ENCODE peak calls at places on chromosomes 3 and 15, in nine cellular contexts. One of them, this sample, is unnamed.

GRCh38 chr15:101062471-101063171 is 143.5 kb downstream of the LRRK1 start:
- DNase-seq in GM23338: peak
- DNase-seq in adrenal gland: no peak
- DNase-seq in NCI-H2081: no peak
- DNase-seq in hepatocyte: no peak
- DNase-seq in substantia nigra: no peak
- DNase-seq in NCI-H460: no peak
- DNase-seq in GM12891: no peak
- DNase-seq in NCI-H510A treated with DMSO at 0.1 percent for 48 hours: no peak
- DNase-seq in this sample: peak

GRCh38 chr3:71785594-71786472 is 885 bp upstream of the PROK2 start:
- DNase-seq in substantia nigra: no peak
- DNase-seq in GM23338: peak
- DNase-seq in GM12891: no peak
- DNase-seq in NCI-H460: no peak
- DNase-seq in hepatocyte: no peak
- DNase-seq in NCI-H2081: no peak
- DNase-seq in adrenal gland: no peak
- DNase-seq in NCI-H510A treated with DMSO at 0.1 percent for 48 hours: no peak
- DNase-seq in this sample: no peak

GRCh38 chr15:70382762-70383458 is 285.2 kb upstream of the TLE3 start:
- DNase-seq in NCI-H460: no peak
- DNase-seq in GM23338: no peak
- DNase-seq in adrenal gland: no peak
- DNase-seq in GM12891: no peak
- DNase-seq in NCI-H2081: no peak
- DNase-seq in hepatocyte: no peak
- DNase-seq in substantia nigra: no peak
- DNase-seq in NCI-H510A treated with DMSO at 0.1 percent for 48 hours: no peak
- DNase-seq in this sample: no peak

GRCh38 chr3:52093751-52094525 is 37.6 kb upstream of the DUSP7 start:
- DNase-seq in NCI-H510A treated with DMSO at 0.1 percent for 48 hours: no peak
- DNase-seq in GM23338: no peak
- DNase-seq in GM12891: no peak
- DNase-seq in NCI-H2081: no peak
- DNase-seq in adrenal gland: no peak
- DNase-seq in hepatocyte: no peak
- DNase-seq in NCI-H460: no peak
- DNase-seq in substantia nigra: no peak
- DNase-seq in this sample: peak

GRCh38 chr3:50100956-50101845 is 12.5 kb downstream of the RBM5 start:
- DNase-seq in hepatocyte: no peak
- DNase-seq in NCI-H2081: no peak
- DNase-seq in NCI-H460: no peak
- DNase-seq in substantia nigra: no peak
- DNase-seq in adrenal gland: no peak
- DNase-seq in NCI-H510A treated with DMSO at 0.1 percent for 48 hours: no peak
- DNase-seq in GM12891: no peak
- DNase-seq in GM23338: no peak
- DNase-seq in this sample: no peak

GRCh38 chr15:60000113-60000823 is 3.8 kb upstream of the FOXB1 start:
- DNase-seq in GM23338: peak
- DNase-seq in hepatocyte: no peak
- DNase-seq in NCI-H510A treated with DMSO at 0.1 percent for 48 hours: peak
- DNase-seq in substantia nigra: no peak
- DNase-seq in GM12891: no peak
- DNase-seq in NCI-H2081: peak
- DNase-seq in adrenal gland: no peak
- DNase-seq in NCI-H460: no peak
- DNase-seq in this sample: no peak

GRCh38 chr3:73419179-73419803 is 205.4 kb downstream of the PDZRN3 start:
- DNase-seq in substantia nigra: no peak
- DNase-seq in NCI-H2081: no peak
- DNase-seq in adrenal gland: peak
- DNase-seq in NCI-H510A treated with DMSO at 0.1 percent for 48 hours: no peak
- DNase-seq in NCI-H460: no peak
- DNase-seq in hepatocyte: peak
- DNase-seq in GM12891: no peak
- DNase-seq in GM23338: peak
- DNase-seq in this sample: no peak

GRCh38 chr3:29972594-29972993 is 633.8 kb upstream of the TGFBR2 start:
- DNase-seq in hepatocyte: no peak
- DNase-seq in substantia nigra: no peak
- DNase-seq in NCI-H510A treated with DMSO at 0.1 percent for 48 hours: no peak
- DNase-seq in NCI-H2081: no peak
- DNase-seq in GM12891: no peak
- DNase-seq in GM23338: peak
- DNase-seq in adrenal gland: no peak
- DNase-seq in NCI-H460: no peak
- DNase-seq in this sample: peak

GRCh38 chr3:98980915-98981596 is 79.6 kb upstream of the DCBLD2 start:
- DNase-seq in adrenal gland: no peak
- DNase-seq in NCI-H2081: no peak
- DNase-seq in GM23338: no peak
- DNase-seq in NCI-H460: no peak
- DNase-seq in NCI-H510A treated with DMSO at 0.1 percent for 48 hours: no peak
- DNase-seq in GM12891: peak
- DNase-seq in hepatocyte: no peak
- DNase-seq in substantia nigra: no peak
- DNase-seq in this sample: no peak

GRCh38 chr3:123800352-123800682 is 83.8 kb downstream of the MYLK start:
- DNase-seq in substantia nigra: no peak
- DNase-seq in adrenal gland: no peak
- DNase-seq in hepatocyte: no peak
- DNase-seq in NCI-H510A treated with DMSO at 0.1 percent for 48 hours: no peak
- DNase-seq in GM23338: no peak
- DNase-seq in GM12891: no peak
- DNase-seq in NCI-H2081: no peak
- DNase-seq in NCI-H460: no peak
- DNase-seq in this sample: no peak

GRCh38 chr15:40567111-40567510 is 2.0 kb upstream of the RPUSD2 start:
- DNase-seq in GM23338: peak
- DNase-seq in NCI-H510A treated with DMSO at 0.1 percent for 48 hours: no peak
- DNase-seq in NCI-H2081: no peak
- DNase-seq in GM12891: no peak
- DNase-seq in adrenal gland: no peak
- DNase-seq in NCI-H460: no peak
- DNase-seq in substantia nigra: no peak
- DNase-seq in hepatocyte: peak
- DNase-seq in this sample: no peak

GRCh38 chr3:46537316-46537715 is 28.8 kb downstream of the LRRC2 start:
- DNase-seq in substantia nigra: no peak
- DNase-seq in NCI-H2081: no peak
- DNase-seq in NCI-H460: no peak
- DNase-seq in GM12891: no peak
- DNase-seq in GM23338: no peak
- DNase-seq in hepatocyte: no peak
- DNase-seq in NCI-H510A treated with DMSO at 0.1 percent for 48 hours: no peak
- DNase-seq in adrenal gland: no peak
- DNase-seq in this sample: no peak

GRCh38 chr15:25684521-25685215 is 178.5 kb downstream of the ATP10A start:
- DNase-seq in hepatocyte: peak
- DNase-seq in GM23338: no peak
- DNase-seq in NCI-H2081: no peak
- DNase-seq in adrenal gland: peak
- DNase-seq in GM12891: no peak
- DNase-seq in NCI-H460: no peak
- DNase-seq in substantia nigra: no peak
- DNase-seq in NCI-H510A treated with DMSO at 0.1 percent for 48 hours: no peak
- DNase-seq in this sample: no peak

GRCh38 chr3:99373088-99373875 is 265.1 kb upstream of the COL8A1 start:
- DNase-seq in GM23338: no peak
- DNase-seq in NCI-H460: no peak
- DNase-seq in GM12891: no peak
- DNase-seq in substantia nigra: no peak
- DNase-seq in NCI-H2081: no peak
- DNase-seq in NCI-H510A treated with DMSO at 0.1 percent for 48 hours: no peak
- DNase-seq in adrenal gland: no peak
- DNase-seq in hepatocyte: no peak
- DNase-seq in this sample: no peak

GRCh38 chr3:122101646-122102045 is 46.5 kb downstream of the CD86 start:
- DNase-seq in GM23338: peak
- DNase-seq in NCI-H510A treated with DMSO at 0.1 percent for 48 hours: peak
- DNase-seq in substantia nigra: no peak
- DNase-seq in NCI-H2081: peak
- DNase-seq in hepatocyte: peak
- DNase-seq in adrenal gland: peak
- DNase-seq in GM12891: no peak
- DNase-seq in NCI-H460: peak
- DNase-seq in this sample: no peak

GRCh38 chr3:72818915-72819314 is 29.3 kb downstream of the SHQ1 start:
- DNase-seq in GM23338: no peak
- DNase-seq in GM12891: no peak
- DNase-seq in adrenal gland: peak
- DNase-seq in NCI-H510A treated with DMSO at 0.1 percent for 48 hours: no peak
- DNase-seq in substantia nigra: no peak
- DNase-seq in hepatocyte: peak
- DNase-seq in NCI-H460: no peak
- DNase-seq in NCI-H2081: no peak
- DNase-seq in this sample: no peak

GRCh38 chr3:111210003-111210699 is 138.5 kb downstream of the NECTIN3 start:
- DNase-seq in GM23338: peak
- DNase-seq in NCI-H2081: no peak
- DNase-seq in GM12891: no peak
- DNase-seq in hepatocyte: no peak
- DNase-seq in substantia nigra: no peak
- DNase-seq in NCI-H510A treated with DMSO at 0.1 percent for 48 hours: no peak
- DNase-seq in NCI-H460: no peak
- DNase-seq in adrenal gland: no peak
- DNase-seq in this sample: no peak

GRCh38 chr3:161409069-161409468 is 37.8 kb upstream of the SPTSSB start:
- DNase-seq in NCI-H2081: peak
- DNase-seq in NCI-H460: peak
- DNase-seq in hepatocyte: peak
- DNase-seq in adrenal gland: peak
- DNase-seq in NCI-H510A treated with DMSO at 0.1 percent for 48 hours: no peak
- DNase-seq in substantia nigra: no peak
- DNase-seq in GM12891: no peak
- DNase-seq in GM23338: peak
- DNase-seq in this sample: peak

GRCh38 chr3:104628185-104628789 is 738.4 kb upstream of the ALCAM start:
- DNase-seq in NCI-H510A treated with DMSO at 0.1 percent for 48 hours: no peak
- DNase-seq in hepatocyte: peak
- DNase-seq in NCI-H460: peak
- DNase-seq in substantia nigra: no peak
- DNase-seq in adrenal gland: peak
- DNase-seq in GM12891: peak
- DNase-seq in NCI-H2081: peak
- DNase-seq in GM23338: peak
- DNase-seq in this sample: no peak

GRCh38 chr3:49723301-49723630 is 485 bp downstream of the GMPPB start:
- DNase-seq in substantia nigra: no peak
- DNase-seq in NCI-H460: no peak
- DNase-seq in NCI-H2081: no peak
- DNase-seq in NCI-H510A treated with DMSO at 0.1 percent for 48 hours: peak
- DNase-seq in GM12891: no peak
- DNase-seq in adrenal gland: peak
- DNase-seq in GM23338: peak
- DNase-seq in hepatocyte: peak
- DNase-seq in this sample: peak

GRCh38 chr15:38005949-38006800 is 71.7 kb downstream of the TMCO5A start:
- DNase-seq in substantia nigra: no peak
- DNase-seq in NCI-H2081: no peak
- DNase-seq in NCI-H460: no peak
- DNase-seq in adrenal gland: peak
- DNase-seq in GM23338: no peak
- DNase-seq in GM12891: no peak
- DNase-seq in hepatocyte: no peak
- DNase-seq in NCI-H510A treated with DMSO at 0.1 percent for 48 hours: no peak
- DNase-seq in this sample: peak

GRCh38 chr3:85574306-85574705 is 615.5 kb downstream of the CADM2 start:
- DNase-seq in adrenal gland: no peak
- DNase-seq in substantia nigra: no peak
- DNase-seq in NCI-H460: no peak
- DNase-seq in NCI-H2081: no peak
- DNase-seq in GM12891: no peak
- DNase-seq in NCI-H510A treated with DMSO at 0.1 percent for 48 hours: no peak
- DNase-seq in GM23338: no peak
- DNase-seq in hepatocyte: no peak
- DNase-seq in this sample: no peak

GRCh38 chr3:56282341-56282740 is 185.9 kb downstream of the ERC2 start:
- DNase-seq in GM12891: no peak
- DNase-seq in NCI-H510A treated with DMSO at 0.1 percent for 48 hours: no peak
- DNase-seq in NCI-H460: no peak
- DNase-seq in NCI-H2081: no peak
- DNase-seq in GM23338: no peak
- DNase-seq in hepatocyte: no peak
- DNase-seq in adrenal gland: no peak
- DNase-seq in substantia nigra: no peak
- DNase-seq in this sample: no peak

GRCh38 chr3:133767607-133768006 is 21.4 kb downstream of the TF start:
- DNase-seq in NCI-H460: no peak
- DNase-seq in GM23338: no peak
- DNase-seq in NCI-H2081: no peak
- DNase-seq in adrenal gland: no peak
- DNase-seq in GM12891: no peak
- DNase-seq in NCI-H510A treated with DMSO at 0.1 percent for 48 hours: no peak
- DNase-seq in substantia nigra: no peak
- DNase-seq in hepatocyte: no peak
- DNase-seq in this sample: no peak

GRCh38 chr3:46184469-46184868 is 23.6 kb downstream of the CCR1 start:
- DNase-seq in NCI-H460: no peak
- DNase-seq in substantia nigra: no peak
- DNase-seq in NCI-H2081: no peak
- DNase-seq in NCI-H510A treated with DMSO at 0.1 percent for 48 hours: no peak
- DNase-seq in GM23338: no peak
- DNase-seq in hepatocyte: no peak
- DNase-seq in GM12891: no peak
- DNase-seq in adrenal gland: no peak
- DNase-seq in this sample: no peak

GRCh38 chr3:151918253-151919029 is 45.0 kb downstream of the SUCNR1 start:
- DNase-seq in NCI-H460: peak
- DNase-seq in NCI-H2081: peak
- DNase-seq in adrenal gland: no peak
- DNase-seq in hepatocyte: peak
- DNase-seq in GM12891: peak
- DNase-seq in GM23338: peak
- DNase-seq in NCI-H510A treated with DMSO at 0.1 percent for 48 hours: peak
- DNase-seq in substantia nigra: no peak
- DNase-seq in this sample: no peak

GRCh38 chr3:190696777-190697501 is 165.6 kb downstream of the GMNC start:
- DNase-seq in NCI-H460: peak
- DNase-seq in NCI-H510A treated with DMSO at 0.1 percent for 48 hours: no peak
- DNase-seq in NCI-H2081: no peak
- DNase-seq in substantia nigra: no peak
- DNase-seq in GM23338: peak
- DNase-seq in hepatocyte: peak
- DNase-seq in GM12891: no peak
- DNase-seq in adrenal gland: peak
- DNase-seq in this sample: no peak

GRCh38 chr3:159239054-159239453 is 437.2 kb downstream of the MFSD1 start:
- DNase-seq in GM12891: no peak
- DNase-seq in NCI-H2081: no peak
- DNase-seq in substantia nigra: no peak
- DNase-seq in GM23338: no peak
- DNase-seq in NCI-H510A treated with DMSO at 0.1 percent for 48 hours: peak
- DNase-seq in NCI-H460: no peak
- DNase-seq in hepatocyte: no peak
- DNase-seq in adrenal gland: no peak
- DNase-seq in this sample: no peak

GRCh38 chr3:143831208-143831607 is 17.1 kb downstream of the SLC9A9 start:
- DNase-seq in GM12891: no peak
- DNase-seq in adrenal gland: no peak
- DNase-seq in NCI-H460: no peak
- DNase-seq in NCI-H2081: no peak
- DNase-seq in GM23338: no peak
- DNase-seq in hepatocyte: no peak
- DNase-seq in substantia nigra: no peak
- DNase-seq in NCI-H510A treated with DMSO at 0.1 percent for 48 hours: no peak
- DNase-seq in this sample: no peak

GRCh38 chr15:35088329-35088728 is 3.2 kb upstream of the NANOGP8 start:
- DNase-seq in NCI-H2081: no peak
- DNase-seq in substantia nigra: no peak
- DNase-seq in NCI-H510A treated with DMSO at 0.1 percent for 48 hours: no peak
- DNase-seq in GM23338: no peak
- DNase-seq in NCI-H460: no peak
- DNase-seq in GM12891: no peak
- DNase-seq in hepatocyte: no peak
- DNase-seq in adrenal gland: no peak
- DNase-seq in this sample: no peak

GRCh38 chr3:32816439-32817194 is 1.2 kb upstream of the TRIM71 start:
- DNase-seq in NCI-H2081: no peak
- DNase-seq in hepatocyte: peak
- DNase-seq in NCI-H460: no peak
- DNase-seq in GM12891: peak
- DNase-seq in substantia nigra: no peak
- DNase-seq in NCI-H510A treated with DMSO at 0.1 percent for 48 hours: no peak
- DNase-seq in adrenal gland: peak
- DNase-seq in GM23338: peak
- DNase-seq in this sample: no peak

This sample was measured in heart left ventricle.